ENCODE peak calls at places on chromosomes 4 and X, in four cellular contexts. W is stimulated activated CD8-positive, alpha-beta memory T cell treated with anti-CD3 and anti-CD28 coated beads, Interleukin-4, amount 100 ng/mL, for 4 hours; P is vagina; K is D341Med. U is an unnamed sample.

GRCh38 chr4:158314756-158315487 is 104.6 kb downstream of the TMEM144 start:
- DNase-seq in W (no peak), P (no peak), K (no peak), U (no peak)

GRCh38 chrX:40012039-40012799 is 85.5 kb downstream of the BCOR start:
- DNase-seq in P (no peak), K (no peak), W (no peak), U (no peak)

GRCh38 chr4:176377705-176378302 is 58.0 kb downstream of the SPCS3 start:
- DNase-seq in P (no peak), K (no peak), W (no peak), U (no peak)

GRCh38 chr4:54473077-54473545 is 184.6 kb upstream of the KIT start:
- DNase-seq in W (no peak), P (no peak), K (no peak), U (no peak)

GRCh38 chr4:185457136-185457535 is 14.4 kb downstream of the CCDC110 start:
- DNase-seq in P (no peak), K (peak), W (no peak), U (no peak)

GRCh38 chr4:16196482-16197393 is 29.5 kb downstream of the TAPT1 start:
- DNase-seq in W (no peak), K (peak), P (no peak), U (no peak)

GRCh38 chr4:38088321-38088720 is 128.1 kb downstream of the PTTG2 start:
- DNase-seq in P (no peak), W (no peak), K (no peak), U (no peak)

GRCh38 chrX:42107495-42108139 is 184.3 kb upstream of the CASK start:
- DNase-seq in K (no peak), P (no peak), W (no peak), U (no peak)

GRCh38 chr4:40601641-40602040 is 28.0 kb downstream of the RBM47 start:
- DNase-seq in W (no peak), K (no peak), P (no peak), U (no peak)

GRCh38 chr4:137452799-137453198 is 79.5 kb downstream of the PCDH18 start:
- DNase-seq in K (no peak), P (no peak), W (no peak), U (no peak)

GRCh38 chrX:147565239-147565638 is 346.5 kb upstream of the FMR1 start:
- DNase-seq in P (no peak), K (no peak), W (no peak), U (no peak)

GRCh38 chr4:22515145-22515887 is 550 bp downstream of the ADGRA3 start:
- DNase-seq in K (peak), P (no peak), W (no peak), U (no peak)

GRCh38 chrX:113594504-113594903 is 753.9 kb upstream of the AMOT start:
- DNase-seq in K (no peak), W (no peak), P (no peak), U (no peak)

U was measured in central memory CD8-positive, alpha-beta T cell.